ENCODE peak calls at places on chromosomes 12 and 14, in four cellular contexts. One of them, this sample, is unnamed.

GRCh38 chr12:72286526-72286925 is 14.4 kb downstream of the TRHDE start:
- DNase-seq in skeletal muscle cell: no peak
- DNase-seq in fibroblast of mammary gland: no peak
- DNase-seq in A673: no peak
- DNase-seq in this sample: no peak

GRCh38 chr12:54148560-54149439 is 40.0 kb downstream of the SMUG1 start:
- DNase-seq in skeletal muscle cell: no peak
- DNase-seq in A673: no peak
- DNase-seq in fibroblast of mammary gland: no peak
- DNase-seq in this sample: no peak

GRCh38 chr12:118124333-118124874 is 11.5 kb upstream of the PEBP1 start:
- DNase-seq in fibroblast of mammary gland: no peak
- DNase-seq in A673: no peak
- DNase-seq in skeletal muscle cell: no peak
- DNase-seq in this sample: no peak

GRCh38 chr14:77882631-77883030 is 82.7 kb downstream of the ADCK1 start:
- DNase-seq in skeletal muscle cell: peak
- DNase-seq in fibroblast of mammary gland: peak
- DNase-seq in A673: no peak
- DNase-seq in this sample: no peak

GRCh38 chr12:69900720-69901131 is 75.7 kb downstream of the MYRFL start:
- DNase-seq in skeletal muscle cell: no peak
- DNase-seq in fibroblast of mammary gland: peak
- DNase-seq in A673: peak
- DNase-seq in this sample: peak

GRCh38 chr12:21502872-21503271 is 1.3 kb downstream of the GOLT1B start:
- DNase-seq in skeletal muscle cell: no peak
- DNase-seq in A673: no peak
- DNase-seq in fibroblast of mammary gland: no peak
- DNase-seq in this sample: no peak

GRCh38 chr12:91094036-91094660 is 17.1 kb downstream of the LUM start:
- DNase-seq in skeletal muscle cell: no peak
- DNase-seq in fibroblast of mammary gland: peak
- DNase-seq in A673: no peak
- DNase-seq in this sample: no peak

GRCh38 chr12:79988368-79988767 is 53.5 kb upstream of the PPP1R12A start:
- DNase-seq in fibroblast of mammary gland: peak
- DNase-seq in skeletal muscle cell: peak
- DNase-seq in A673: no peak
- DNase-seq in this sample: no peak

GRCh38 chr12:79895804-79896203 is 39.1 kb downstream of the PPP1R12A start:
- DNase-seq in fibroblast of mammary gland: no peak
- DNase-seq in skeletal muscle cell: no peak
- DNase-seq in A673: no peak
- DNase-seq in this sample: no peak

GRCh38 chr12:121715862-121716435 is 3.4 kb downstream of the TMEM120B start:
- DNase-seq in fibroblast of mammary gland: no peak
- DNase-seq in A673: no peak
- DNase-seq in skeletal muscle cell: no peak
- DNase-seq in this sample: no peak

GRCh38 chr12:49916129-49916919 is 12.6 kb upstream of the FAIM2 start:
- DNase-seq in skeletal muscle cell: no peak
- DNase-seq in A673: no peak
- DNase-seq in fibroblast of mammary gland: no peak
- DNase-seq in this sample: no peak

GRCh38 chr12:25972783-25973182 is 14.3 kb downstream of the RASSF8 start:
- DNase-seq in fibroblast of mammary gland: peak
- DNase-seq in A673: no peak
- DNase-seq in skeletal muscle cell: no peak
- DNase-seq in this sample: no peak

GRCh38 chr12:132288516-132289188 is 40.7 kb downstream of the GALNT9 start:
- DNase-seq in fibroblast of mammary gland: no peak
- DNase-seq in skeletal muscle cell: no peak
- DNase-seq in A673: no peak
- DNase-seq in this sample: no peak

This sample was measured in GDM1.